ENCODE peak calls at places on chromosome 21, in five cellular contexts. N, X, I, O and T are unnamed samples.

GRCh38 chr21:38924954-38925353 is 119.2 kb downstream of the ETS2 start:
- DNase-seq in I (no peak), O (no peak), X (no peak), N (no peak), T (no peak)

GRCh38 chr21:41878831-41879189 is 334 bp downstream of the PRDM15 start:
- DNase-seq in X (no peak), I (peak), O (peak), N (peak), T (no peak)

GRCh38 chr21:41045534-41046268 is 122.3 kb upstream of the BACE2 start:
- DNase-seq in N (no peak), X (peak), O (peak), I (peak), T (no peak)

GRCh38 chr21:38987551-38988210 is 182.0 kb downstream of the ETS2 start:
- DNase-seq in N (no peak), X (no peak), I (no peak), O (no peak), T (no peak)

GRCh38 chr21:29433366-29434059 is 134.8 kb downstream of the BACH1 start:
- DNase-seq in O (no peak), I (no peak), N (no peak), X (no peak), T (no peak)

GRCh38 chr21:14418920-14419319 is 36.0 kb upstream of the HSPA13 start:
- DNase-seq in O (no peak), I (no peak), X (no peak), N (no peak), T (no peak)

GRCh38 chr21:41954654-41955499 is 1.1 kb upstream of the C2CD2 start:
- DNase-seq in X (no peak), N (no peak), O (no peak), I (no peak), T (no peak)

GRCh38 chr21:41390043-41390639 is 28.3 kb downstream of the MX2 start:
- DNase-seq in X (no peak), I (no peak), N (no peak), O (no peak), T (no peak)

GRCh38 chr21:30206551-30207251 is 9.2 kb downstream of the CLDN8 start:
- DNase-seq in X (no peak), N (no peak), O (no peak), I (no peak), T (no peak)

GRCh38 chr21:42200906-42201614 is 17.9 kb upstream of the ABCG1 start:
- DNase-seq in N (no peak), X (no peak), I (no peak), O (no peak), T (no peak)

GRCh38 chr21:42263591-42264131 is 44.7 kb downstream of the ABCG1 start:
- DNase-seq in N (no peak), I (no peak), X (no peak), O (no peak), T (no peak)

GRCh38 chr21:15837603-15838002 is 107.8 kb downstream of the USP25 start:
- DNase-seq in O (no peak), N (no peak), I (no peak), X (no peak), T (no peak)

GRCh38 chr21:39660596-39660995 is 47.9 kb downstream of the B3GALT5 start:
- DNase-seq in O (no peak), N (no peak), I (no peak), X (no peak), T (no peak)

GRCh38 chr21:15027056-15027455 is 37.7 kb downstream of the NRIP1 start:
- DNase-seq in O (no peak), I (no peak), X (no peak), N (no peak), T (no peak)

GRCh38 chr21:42146821-42147220 is 72.1 kb upstream of the ABCG1 start:
- DNase-seq in N (no peak), I (no peak), O (no peak), X (no peak), T (no peak)

GRCh38 chr21:42465008-42465878 is 30.8 kb downstream of the RSPH1 start:
- DNase-seq in X (no peak), I (peak), O (no peak), N (no peak), T (peak)

GRCh38 chr21:26811031-26811430 is 34.2 kb downstream of the ADAMTS1 start:
- DNase-seq in N (no peak), X (no peak), I (no peak), O (no peak), T (no peak)

GRCh38 chr21:33117268-33117888 is 47.4 kb downstream of the OLIG1 start:
- DNase-seq in I (no peak), X (no peak), N (no peak), O (no peak), T (no peak)

GRCh38 chr21:33116669-33117267 is 46.8 kb downstream of the OLIG1 start:
- DNase-seq in X (no peak), N (no peak), I (no peak), O (no peak), T (no peak)

GRCh38 chr21:33112670-33113596 is 43.0 kb downstream of the OLIG1 start:
- DNase-seq in X (no peak), O (no peak), N (no peak), I (no peak), T (no peak)

GRCh38 chr21:33114276-33114675 is 44.3 kb downstream of the OLIG1 start:
- DNase-seq in X (no peak), O (no peak), N (no peak), I (no peak), T (no peak)

DNA sequence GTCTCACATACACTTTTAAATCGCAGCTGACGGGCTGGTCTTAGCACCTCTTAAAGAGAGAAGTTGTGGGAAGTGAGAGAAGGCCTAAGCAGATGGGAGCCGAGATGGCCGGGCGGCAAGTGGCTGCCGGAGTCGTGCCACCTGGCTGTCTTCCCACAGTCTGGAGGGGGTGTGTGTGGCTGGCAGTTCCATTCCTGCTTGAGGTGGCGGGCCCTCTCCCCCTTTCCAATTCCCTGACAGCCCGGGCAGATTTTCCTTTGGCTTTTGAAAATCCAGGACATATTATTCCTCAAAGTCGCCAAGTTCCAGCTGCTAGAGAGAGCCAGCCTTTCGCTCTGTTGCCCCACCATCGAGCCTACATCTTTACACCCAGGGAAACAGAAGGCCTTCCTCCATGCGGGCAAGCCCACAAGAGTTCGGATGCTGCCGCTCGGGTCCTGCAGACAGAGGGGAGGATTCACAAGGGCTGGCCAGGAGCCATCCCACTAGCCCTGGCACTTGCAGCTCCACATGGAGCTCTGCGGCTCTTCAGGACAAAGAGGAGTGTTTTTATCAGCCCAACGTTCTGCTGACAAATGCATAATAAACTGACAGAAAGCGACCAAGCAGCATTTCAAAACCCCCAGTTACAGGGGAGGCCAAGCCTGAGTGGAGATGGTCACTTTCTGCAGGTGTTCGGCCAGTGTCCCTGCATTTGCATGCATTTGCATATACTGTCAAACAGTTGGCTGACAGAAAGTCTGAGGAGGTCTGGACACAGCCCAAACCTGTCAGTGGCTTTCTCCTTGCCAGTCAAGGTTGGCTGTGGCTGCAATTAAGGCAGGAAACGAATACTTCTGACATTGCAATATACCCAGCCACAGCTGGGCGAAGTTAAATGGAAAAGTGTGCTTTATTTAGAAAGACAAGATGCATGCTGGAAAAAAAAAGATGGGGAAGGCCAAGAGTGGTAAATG is 45.9 kb downstream of the OLIG1 start:
- DNase-seq in X (no peak), N (no peak), O (no peak), I (no peak), T (no peak)
- TF ChIP-seq ZNF274 in X (no peak), N (no peak), O (no peak), I (no peak), T (no peak)

GRCh38 chr21:44867999-44868700 is 5.3 kb downstream of the PTTG1IP start:
- DNase-seq in X (no peak), I (no peak), N (no peak), O (no peak), T (no peak)
- TF ChIP-seq ATF3 in X (no peak), I (no peak), N (no peak), O (no peak), T (no peak)

DNA sequence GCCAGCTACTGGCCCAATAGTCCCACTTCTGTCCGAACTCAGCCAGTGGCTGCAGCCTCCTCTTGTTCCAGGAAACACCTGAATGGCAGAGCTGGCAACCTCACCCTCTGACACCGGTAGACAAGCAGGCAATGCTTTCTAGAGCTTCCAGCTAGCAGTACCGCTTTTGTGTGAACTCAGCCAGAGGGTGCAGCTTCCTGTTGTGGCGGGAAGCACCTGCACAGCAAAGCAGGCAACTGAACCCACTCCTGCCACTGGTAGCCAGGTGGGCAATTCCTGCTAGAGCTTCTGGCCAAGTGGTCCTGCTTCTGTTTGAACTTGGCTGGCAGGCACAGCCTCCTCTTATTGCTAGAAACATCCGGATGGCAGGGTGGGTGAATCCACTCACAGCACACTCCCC is 40.1 kb upstream of the TMPRSS15 start:
- DNase-seq in I (no peak), N (no peak), O (no peak), X (no peak), T (no peak)
- TF ChIP-seq ZNF274 in I (no peak), N (no peak), O (no peak), X (no peak), T (no peak)

GRCh38 chr21:20187028-20187427 is 811.2 kb upstream of the NCAM2 start:
- DNase-seq in X (no peak), I (no peak), O (no peak), N (no peak), T (no peak)

DNA sequence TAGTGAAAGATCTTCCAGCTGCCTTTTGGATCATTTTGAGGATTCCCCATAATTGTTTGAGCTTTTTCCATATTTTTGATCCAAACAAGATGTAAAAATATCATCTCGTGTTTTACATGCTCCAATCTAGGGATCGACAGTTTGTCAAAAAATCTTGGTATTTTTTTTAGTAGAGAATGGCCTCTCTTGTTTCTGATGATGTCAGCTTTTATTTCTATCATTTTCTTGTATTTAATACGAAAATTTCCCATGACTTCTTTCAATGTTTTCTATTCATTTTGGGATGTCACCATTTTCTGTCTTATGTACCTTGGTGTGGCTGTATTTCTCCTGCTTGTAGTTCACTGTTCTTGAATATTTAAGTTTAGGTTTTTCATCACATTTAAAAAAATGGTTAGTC is 812.0 kb upstream of the NCAM2 start:
- DNase-seq in O (no peak), X (no peak), N (no peak), I (no peak), T (no peak)
- TF ChIP-seq ATF3 in O (no peak), X (no peak), N (no peak), I (no peak), T (no peak)

DNA sequence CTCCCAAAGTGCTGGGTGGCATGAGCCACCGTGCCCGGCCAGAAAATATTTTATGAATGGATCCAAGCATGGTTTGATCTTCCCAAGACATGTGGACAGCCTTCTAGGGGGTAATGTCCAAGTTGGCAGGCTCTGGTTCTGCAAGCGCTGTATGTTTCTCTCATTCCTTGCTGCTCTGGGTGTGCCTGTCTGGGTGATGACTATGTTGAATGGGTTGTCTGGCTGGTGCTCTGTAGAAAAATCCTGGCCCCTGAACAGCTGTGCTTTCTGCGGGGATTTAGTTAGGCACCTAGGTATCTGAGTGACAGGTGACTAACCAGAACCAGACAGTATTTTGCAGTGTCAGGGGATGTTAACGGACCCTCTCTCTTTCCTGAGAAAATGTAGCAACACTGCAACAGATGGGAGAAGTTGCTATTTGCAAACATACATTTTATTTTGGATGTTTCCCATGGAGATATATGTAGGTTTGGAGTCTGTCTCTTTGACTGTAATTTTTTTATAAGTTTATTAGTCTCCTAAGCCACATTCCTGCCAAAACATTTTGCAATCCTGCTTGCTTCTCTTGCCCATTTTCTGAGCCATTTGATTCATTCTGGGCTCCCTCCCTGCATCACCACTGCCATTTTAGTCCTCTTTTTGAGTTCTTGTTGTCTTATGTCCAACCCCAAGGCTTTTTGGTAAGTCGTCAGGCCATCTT is 14.2 kb downstream of the HUNK start:
- DNase-seq in O (no peak), I (no peak), X (no peak), N (no peak), T (no peak)
- TF ChIP-seq ZNF274 in O (no peak), I (no peak), X (no peak), N (no peak), T (no peak)

GRCh38 chr21:43864806-43865470 is at the start of gene AGPAT3:
- DNase-seq in I (peak), X (no peak), N (no peak), O (no peak), T (no peak)

GRCh38 chr21:43866659-43867331 is 1.8 kb downstream of the AGPAT3 start:
- DNase-seq in O (peak), N (no peak), I (peak), X (no peak), T (peak)

GRCh38 chr21:43866233-43866632 is 1.2 kb downstream of the AGPAT3 start:
- DNase-seq in I (peak), X (no peak), O (no peak), N (no peak), T (no peak)

GRCh38 chr21:43865471-43866181 is 603 bp downstream of the AGPAT3 start:
- DNase-seq in N (no peak), I (peak), O (no peak), X (no peak), T (no peak)

DNA sequence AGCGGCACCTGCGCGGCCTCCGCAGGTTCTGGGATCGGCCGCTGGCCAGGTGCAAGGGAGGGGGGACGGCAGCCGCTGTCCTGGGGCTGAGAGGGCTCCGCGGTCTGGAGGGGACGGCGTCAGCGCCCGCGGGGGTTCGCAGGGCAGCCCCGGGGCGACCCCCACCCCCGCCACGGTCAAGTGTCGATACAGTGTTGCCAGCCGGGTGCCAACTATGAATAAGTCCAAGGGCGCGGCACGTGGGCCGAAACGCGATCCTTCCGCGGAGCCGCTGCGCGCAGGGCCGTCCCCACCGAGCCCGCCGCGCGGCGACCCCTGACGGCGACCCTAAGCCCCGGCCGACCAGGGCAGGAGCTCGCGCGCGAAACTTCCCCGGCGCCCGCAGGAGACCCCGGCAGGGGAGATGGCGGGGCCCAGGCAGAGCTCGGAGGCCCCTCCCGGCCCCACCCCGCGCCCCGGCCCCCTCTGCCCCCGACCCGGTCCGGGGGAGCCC is 664 bp upstream of the AGPAT3 start:
- DNase-seq in O (no peak), N (peak), X (no peak), I (peak), T (no peak)
- TF ChIP-seq ATF3 in O (no peak), N (no peak), X (no peak), I (no peak), T (no peak)

GRCh38 chr21:45700461-45700860 is 56.9 kb downstream of the PCBP3 start:
- DNase-seq in N (no peak), X (no peak), I (no peak), O (no peak), T (no peak)

GRCh38 chr21:45695086-45695485 is 51.6 kb downstream of the PCBP3 start:
- DNase-seq in O (peak), X (peak), I (no peak), N (no peak), T (no peak)

GRCh38 chr21:45699966-45700365 is 56.4 kb downstream of the PCBP3 start:
- DNase-seq in O (no peak), N (no peak), I (no peak), X (no peak), T (no peak)

GRCh38 chr21:45699251-45699942 is 55.9 kb downstream of the PCBP3 start:
- DNase-seq in I (no peak), X (no peak), O (no peak), N (no peak), T (peak)

DNA sequence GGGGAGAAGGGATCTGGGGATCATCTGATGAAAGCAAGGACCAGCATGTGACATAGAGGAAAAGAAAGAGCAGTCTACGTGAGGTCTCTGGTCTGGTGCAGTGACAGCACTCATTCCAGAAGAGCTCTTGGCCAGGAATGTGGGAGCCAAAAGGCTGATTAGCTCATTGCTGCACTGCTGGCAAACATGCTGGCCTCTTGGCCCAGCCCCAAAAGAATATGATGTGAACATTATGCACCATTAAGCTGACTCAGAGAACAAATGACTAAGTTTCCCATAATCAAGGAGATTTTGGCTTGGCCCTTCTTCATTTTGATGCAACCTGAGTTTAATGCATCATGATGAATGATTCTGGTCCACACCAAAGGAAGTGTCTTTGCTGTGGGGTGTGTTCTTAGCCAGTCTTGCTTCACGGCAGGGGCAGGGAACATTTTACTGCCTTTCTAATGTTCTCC is 55.0 kb downstream of the PCBP3 start:
- DNase-seq in N (no peak), X (no peak), I (no peak), O (no peak), T (no peak)
- TF ChIP-seq ZNF274 in N (no peak), X (no peak), I (no peak), O (no peak), T (no peak)

GRCh38 chr21:25639167-25639921 is at the start of gene JAM2:
- DNase-seq in X (no peak), O (no peak), I (no peak), N (no peak), T (no peak)
- TF ChIP-seq ATF3 in X (no peak), O (no peak), I (no peak), N (no peak), T (no peak)

GRCh38 chr21:35147439-35147838 is 98.3 kb upstream of the RUNX1 start:
- DNase-seq in N (no peak), O (no peak), I (no peak), X (no peak), T (no peak)
- TF ChIP-seq ZNF274 in N (no peak), O (no peak), I (no peak), X (no peak), T (no peak)

GRCh38 chr21:37006521-37007291 is at the start of gene RIPPLY3:
- DNase-seq in X (no peak), I (no peak), N (no peak), O (no peak), T (no peak)
- TF ChIP-seq ATF3 in X (no peak), I (no peak), N (no peak), O (no peak), T (no peak)